ENCODE peak calls at places on chromosomes 13 and 19, in four cellular contexts. U, B, R and Z are unnamed samples.

GRCh38 chr13:100063333-100063732 is 25.6 kb upstream of the PCCA start:
- DNase-seq in U (no peak), B (no peak), R (no peak), Z (no peak)

GRCh38 chr19:48810151-48810550 is 678 bp downstream of the BCAT2 start:
- DNase-seq in U (no peak), B (no peak), R (no peak), Z (no peak)

GRCh38 chr13:109192306-109192705 is 562.9 kb downstream of the MYO16 start:
- DNase-seq in U (no peak), B (no peak), R (no peak), Z (no peak)

GRCh38 chr19:47096721-47097120 is 16.9 kb downstream of the ZC3H4 start:
- DNase-seq in U (no peak), B (no peak), R (no peak), Z (no peak)

GRCh38 chr19:38315657-38316476 is at the start of gene YIF1B:
- DNase-seq in U (peak), B (peak), R (peak), Z (peak)

GRCh38 chr19:42563352-42564210 is 31.1 kb downstream of the CEACAM8 start:
- DNase-seq in U (no peak), B (no peak), R (no peak), Z (peak)

GRCh38 chr13:41813426-41813825 is 147.5 kb downstream of the VWA8 start:
- DNase-seq in U (no peak), B (no peak), R (no peak), Z (no peak)

GRCh38 chr19:36215276-36216171 is 618 bp downstream of the ZNF146 start:
- DNase-seq in U (no peak), B (no peak), R (no peak), Z (no peak)

GRCh38 chr19:19822148-19822429 is 539 bp upstream of the ZNF506 start:
- DNase-seq in U (no peak), B (no peak), R (no peak), Z (no peak)

GRCh38 chr19:1945899-1946298 is 4.9 kb downstream of the CSNK1G2 start:
- DNase-seq in U (peak), B (peak), R (no peak), Z (no peak)

GRCh38 chr13:112107289-112107688 is 40.3 kb downstream of the SOX1 start:
- DNase-seq in U (no peak), B (no peak), R (no peak), Z (no peak)

GRCh38 chr19:35585844-35586243 is at the start of gene PMIS2:
- DNase-seq in U (no peak), B (no peak), R (no peak), Z (no peak)

GRCh38 chr13:21980049-21980448 is 309.2 kb downstream of the FGF9 start:
- DNase-seq in U (no peak), B (no peak), R (no peak), Z (no peak)

GRCh38 chr13:112486386-112487126 is 101.4 kb downstream of the TUBGCP3 start:
- DNase-seq in U (no peak), B (no peak), R (no peak), Z (no peak)

GRCh38 chr13:50616101-50616500 is 227.4 kb downstream of the DLEU7 start:
- DNase-seq in U (no peak), B (no peak), R (no peak), Z (no peak)

GRCh38 chr19:45863840-45864628 is at the start of gene FOXA3:
- DNase-seq in U (peak), B (no peak), R (no peak), Z (no peak)

GRCh38 chr13:40568246-40568645 is 98.2 kb downstream of the FOXO1 start:
- DNase-seq in U (no peak), B (no peak), R (no peak), Z (no peak)

GRCh38 chr13:99656092-99656745 is 154.9 kb downstream of the TM9SF2 start:
- DNase-seq in U (peak), B (peak), R (peak), Z (peak)

GRCh38 chr13:106505295-106505694 is 30.2 kb downstream of the EFNB2 start:
- DNase-seq in U (no peak), B (no peak), R (no peak), Z (no peak)

GRCh38 chr19:43464089-43464775 is 1.2 kb downstream of the LYPD3 start:
- DNase-seq in U (peak), B (peak), R (peak), Z (no peak)

GRCh38 chr19:1172353-1173159 is 1.5 kb downstream of the SBNO2 start:
- DNase-seq in U (no peak), B (peak), R (no peak), Z (no peak)

GRCh38 chr13:44989941-44990340 is 603 bp downstream of the GPALPP1 start:
- DNase-seq in U (no peak), B (no peak), R (no peak), Z (no peak)

GRCh38 chr19:16293133-16294085 is 31.2 kb upstream of the KLF2 start:
- DNase-seq in U (no peak), B (peak), R (no peak), Z (peak)

GRCh38 chr19:47372603-47373002 is 23.5 kb downstream of the DHX34 start:
- DNase-seq in U (no peak), B (no peak), R (no peak), Z (no peak)

GRCh38 chr13:102569488-102569887 is 27.3 kb upstream of the TPP2 start:
- DNase-seq in U (no peak), B (no peak), R (no peak), Z (no peak)

GRCh38 chr13:98446234-98446621 is 130.7 kb downstream of the STK24 start:
- DNase-seq in U (no peak), B (no peak), R (no peak), Z (no peak)

GRCh38 chr13:98448642-98448928 is 128.3 kb downstream of the STK24 start:
- DNase-seq in U (no peak), B (no peak), R (no peak), Z (no peak)

GRCh38 chr13:98447130-98447529 is 129.8 kb downstream of the STK24 start:
- DNase-seq in U (no peak), B (no peak), R (no peak), Z (no peak)

GRCh38 chr13:98449273-98449672 is 127.6 kb downstream of the STK24 start:
- DNase-seq in U (no peak), B (no peak), R (no peak), Z (no peak)

DNA sequence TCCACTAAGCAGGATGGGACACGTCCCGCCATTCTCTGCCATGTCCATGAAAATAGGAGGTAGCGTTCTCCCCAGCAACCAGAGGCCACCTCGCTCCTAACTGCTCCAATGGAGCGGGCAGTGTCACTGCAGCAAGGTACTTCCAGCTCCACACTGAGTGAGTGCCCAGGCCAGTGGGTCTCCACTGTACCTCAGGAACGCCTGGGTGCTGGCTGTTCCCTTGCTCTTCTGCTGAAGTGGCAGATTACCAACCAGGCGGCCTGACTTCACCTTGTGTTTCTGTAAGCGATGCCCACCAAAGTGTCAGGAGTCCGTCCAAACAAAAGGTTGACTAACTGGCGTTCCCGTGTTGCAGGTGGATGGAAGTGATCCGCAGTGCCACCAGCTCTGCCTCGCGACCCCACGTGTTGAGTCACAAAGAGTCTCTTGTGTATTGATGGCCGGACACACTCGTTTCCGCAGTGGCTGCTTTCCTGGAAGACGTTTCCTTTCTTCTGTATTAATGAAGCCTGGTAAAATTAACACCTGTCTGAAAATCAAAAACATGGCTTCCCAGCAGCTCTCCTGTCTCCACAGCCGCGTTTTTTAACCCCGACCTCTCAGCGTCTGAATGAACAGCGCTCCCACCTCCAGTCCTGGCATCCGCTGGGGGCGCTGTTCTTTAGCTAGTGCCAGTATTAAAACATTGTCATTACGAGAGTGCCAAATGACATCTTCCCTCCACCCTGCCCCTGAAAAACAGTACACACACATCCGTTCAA is 128.8 kb downstream of the STK24 start:
- DNase-seq in U (no peak), B (peak), R (no peak), Z (no peak)
- TF ChIP-seq CTCF in U (peak), B (peak), R (no peak), Z (peak)

GRCh38 chr13:30957258-30957943 is 24.9 kb downstream of the TEX26 start:
- DNase-seq in U (no peak), B (no peak), R (no peak), Z (no peak)
- TF ChIP-seq CTCF in U (no peak), B (no peak), R (no peak), Z (no peak)

GRCh38 chr19:18484992-18485391 is 36.9 kb downstream of the ELL start:
- DNase-seq in U (no peak), B (no peak), R (no peak), Z (no peak)
- TF ChIP-seq CTCF in U (no peak), B (no peak), R (no peak), Z (no peak)

DNA sequence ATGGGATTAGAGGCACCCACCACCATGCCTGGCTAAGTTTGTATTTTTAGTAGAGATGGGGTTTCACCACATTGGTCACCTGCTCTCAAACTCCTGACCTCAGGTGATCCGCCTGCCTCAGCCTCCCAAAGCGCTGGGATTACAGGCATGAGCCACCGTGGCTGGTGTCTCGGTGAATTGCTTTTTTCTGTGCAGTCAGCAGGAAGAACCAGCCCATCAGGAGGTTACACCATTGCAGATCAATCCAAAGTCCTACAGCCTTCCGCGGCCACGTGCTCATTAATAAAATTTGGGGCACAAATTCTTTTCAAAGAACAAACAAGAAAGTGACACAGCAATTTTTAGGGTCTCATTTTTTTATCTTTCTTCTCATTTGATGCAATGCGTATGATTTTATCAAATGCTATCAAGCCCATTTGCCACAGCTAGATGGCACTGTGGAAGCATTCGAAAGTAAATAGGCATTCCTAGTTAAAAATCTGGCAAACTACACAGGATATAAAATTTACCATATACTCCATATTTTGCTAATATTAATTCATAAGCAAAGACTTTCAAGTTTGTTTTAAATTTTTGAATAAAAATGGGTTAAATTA is 54.4 kb upstream of the ZNF835 start:
- DNase-seq in U (no peak), B (no peak), R (no peak), Z (no peak)
- TF ChIP-seq CTCF in U (peak), B (peak), R (no peak), Z (peak)